ENCODE peak calls at places on chromosomes 16 and 17, in six cellular contexts. X is stomach, P is transverse colon, N is HCT116, U is spleen, Q is breast epithelium. A is an unnamed sample.

GRCh38 chr16:89485701-89486246 is 4.6 kb downstream of the ANKRD11 start:
- DNase-seq in X (no peak), P (no peak), N (no peak), U (no peak), Q (no peak), A (no peak)

GRCh38 chr16:17377360-17378324 is 93.1 kb downstream of the XYLT1 start:
- DNase-seq in X (no peak), P (no peak), N (no peak), U (no peak), Q (no peak), A (no peak)

GRCh38 chr17:74917430-74917829 is 5.6 kb downstream of the USH1G start:
- DNase-seq in X (no peak), P (no peak), N (no peak), U (no peak), Q (no peak), A (no peak)

GRCh38 chr17:44367219-44367618 is 3.6 kb upstream of the FAM171A2 start:
- DNase-seq in X (no peak), P (no peak), N (no peak), U (no peak), Q (no peak), A (no peak)

GRCh38 chr17:28338056-28338768 is 2.7 kb downstream of the TNFAIP1 start:
- DNase-seq in X (no peak), P (no peak), N (no peak), U (no peak), Q (no peak), A (no peak)

GRCh38 chr16:17354121-17354750 is 116.5 kb downstream of the XYLT1 start:
- DNase-seq in X (no peak), P (no peak), N (no peak), U (peak), Q (no peak), A (no peak)

GRCh38 chr17:61131555-61131954 is 268.1 kb upstream of the TBX2 start:
- DNase-seq in X (no peak), P (no peak), N (no peak), U (no peak), Q (no peak), A (no peak)

GRCh38 chr16:85735225-85735722 is 15.6 kb downstream of the C16orf74 start:
- DNase-seq in X (peak), P (peak), N (no peak), U (peak), Q (no peak), A (no peak)

GRCh38 chr17:57518587-57519118 is 226.4 kb downstream of the CCDC182 start:
- DNase-seq in X (no peak), P (no peak), N (no peak), U (no peak), Q (no peak), A (no peak)

GRCh38 chr17:27596106-27596505 is 34.9 kb upstream of the LGALS9 start:
- DNase-seq in X (no peak), P (no peak), N (no peak), U (peak), Q (no peak), A (no peak)

GRCh38 chr16:80804061-80804450 is 342 bp downstream of the CDYL2 start:
- DNase-seq in X (no peak), P (peak), N (no peak), U (peak), Q (no peak), A (no peak)

GRCh38 chr16:1425616-1426370 is 5.1 kb upstream of the PERCC1 start:
- DNase-seq in X (no peak), P (no peak), N (no peak), U (no peak), Q (no peak), A (no peak)

GRCh38 chr17:40886090-40886489 is 1.0 kb upstream of the KRT20 start:
- DNase-seq in X (no peak), P (no peak), N (no peak), U (no peak), Q (no peak), A (no peak)

GRCh38 chr16:25151996-25152395 is 40.5 kb downstream of the LCMT1 start:
- DNase-seq in X (no peak), P (no peak), N (peak), U (no peak), Q (no peak), A (no peak)

GRCh38 chr17:14840616-14841231 is 424.4 kb downstream of the PMP22 start:
- DNase-seq in X (no peak), P (no peak), N (no peak), U (no peak), Q (no peak), A (no peak)

GRCh38 chr16:85087899-85088569 is 24.2 kb downstream of the CIBAR2 start:
- DNase-seq in X (no peak), P (no peak), N (no peak), U (no peak), Q (no peak), A (no peak)

GRCh38 chr16:68055395-68055794 is 29.8 kb upstream of the NFATC3 start:
- DNase-seq in X (no peak), P (no peak), N (no peak), U (no peak), Q (no peak), A (no peak)

GRCh38 chr16:50229149-50229726 is 37.1 kb upstream of the ADCY7 start:
- DNase-seq in X (no peak), P (no peak), N (no peak), U (no peak), Q (no peak), A (no peak)

GRCh38 chr16:23934610-23935009 is 98.8 kb downstream of the PRKCB start:
- DNase-seq in X (no peak), P (no peak), N (no peak), U (no peak), Q (no peak), A (no peak)

GRCh38 chr17:40499551-40500189 is 1.8 kb downstream of the TNS4 start:
- DNase-seq in X (peak), P (peak), N (no peak), U (no peak), Q (peak), A (no peak)

GRCh38 chr16:62036101-62036806 is at the start of gene CDH8:
- DNase-seq in X (no peak), P (no peak), N (no peak), U (peak), Q (no peak), A (no peak)

GRCh38 chr17:65163990-65164495 is 26.9 kb downstream of the RGS9 start:
- DNase-seq in X (peak), P (peak), N (peak), U (peak), Q (no peak), A (no peak)

GRCh38 chr17:27492470-27492869 is 36.2 kb downstream of the KSR1 start:
- DNase-seq in X (no peak), P (no peak), N (no peak), U (peak), Q (no peak), A (no peak)

GRCh38 chr16:1972490-1972877 is 631 bp downstream of the TBL3 start:
- DNase-seq in X (no peak), P (peak), N (no peak), U (no peak), Q (no peak), A (no peak)

DNA sequence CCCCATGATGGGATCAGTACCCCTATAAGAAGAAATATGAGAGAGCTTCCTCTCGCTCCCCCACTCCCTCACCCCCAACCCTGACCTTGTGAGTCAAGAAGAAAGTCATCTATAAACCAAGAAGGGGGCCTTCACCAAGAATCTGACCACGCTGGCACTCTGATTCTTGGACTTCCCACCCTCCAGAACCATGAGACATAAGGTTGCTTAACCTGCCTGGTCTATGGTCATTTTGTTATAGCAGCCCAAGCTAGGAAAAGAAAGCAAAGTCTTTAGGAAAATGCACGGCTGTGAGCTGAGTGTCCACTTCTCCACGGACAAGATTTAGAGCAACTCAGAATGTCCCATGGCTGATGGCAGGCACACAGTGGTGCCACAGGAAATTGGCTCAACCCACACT is 333.5 kb downstream of the SOX9 start:
- DNase-seq in X (no peak), P (no peak), N (no peak), U (peak), Q (no peak), A (no peak)
- TF ChIP-seq POLR2AphosphoS5 in X (no peak), P (no peak), N (no peak), U (no peak), Q (no peak), A (no peak)

GRCh38 chr16:10990378-10990777 is 46.0 kb downstream of the CLEC16A start:
- DNase-seq in X (no peak), P (no peak), N (no peak), U (no peak), Q (no peak), A (no peak)

GRCh38 chr16:10989494-10989893 is 45.1 kb downstream of the CLEC16A start:
- DNase-seq in X (no peak), P (no peak), N (no peak), U (no peak), Q (no peak), A (no peak)

GRCh38 chr16:10988879-10989278 is 44.5 kb downstream of the CLEC16A start:
- DNase-seq in X (no peak), P (no peak), N (no peak), U (no peak), Q (no peak), A (no peak)

GRCh38 chr16:10987361-10988163 is 43.2 kb downstream of the CLEC16A start:
- DNase-seq in X (no peak), P (no peak), N (no peak), U (no peak), Q (no peak), A (no peak)

DNA sequence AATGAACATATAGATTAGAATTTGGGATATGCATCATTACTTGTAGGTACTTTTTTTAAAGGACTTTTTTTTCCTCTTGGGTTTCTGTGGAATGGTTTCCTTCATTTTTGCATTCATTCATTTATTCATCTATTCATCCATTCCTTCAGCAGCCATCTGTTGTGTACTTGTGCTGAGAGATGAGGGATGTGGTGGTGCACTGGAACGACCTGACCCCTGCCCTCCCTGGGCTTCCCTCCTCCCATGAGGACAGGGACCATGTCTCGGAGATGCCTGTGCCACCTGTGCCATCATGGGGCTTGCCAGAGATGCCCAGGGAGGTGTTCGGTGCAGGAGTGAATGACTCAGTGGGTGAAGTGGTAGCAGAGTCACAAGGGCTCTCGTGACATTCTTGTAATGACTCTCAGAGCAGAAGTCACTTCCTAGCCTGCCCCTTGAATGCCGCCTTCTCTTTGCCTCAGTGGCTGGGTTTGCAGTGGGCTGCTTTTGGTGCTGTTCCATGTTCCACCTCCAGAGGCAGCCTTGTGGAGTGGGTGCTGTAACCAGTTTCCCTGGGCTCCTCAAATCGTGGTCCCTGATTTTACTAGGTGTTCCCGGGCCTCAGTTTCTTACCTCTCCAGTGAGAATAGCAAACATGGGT is 43.9 kb downstream of the CLEC16A start:
- DNase-seq in X (no peak), P (no peak), N (no peak), U (no peak), Q (no peak), A (no peak)
- TF ChIP-seq CTCF in X (no peak), P (peak), N (no peak), U (peak), Q (no peak), A (no peak)

GRCh38 chr17:78766743-78767294 is 15.3 kb downstream of the CYTH1 start:
- DNase-seq in X (no peak), P (no peak), N (no peak), U (no peak), Q (no peak), A (no peak)
- TF ChIP-seq POLR2AphosphoS5 in X (no peak), P (no peak), N (no peak), U (no peak), Q (no peak), A (no peak)

DNA sequence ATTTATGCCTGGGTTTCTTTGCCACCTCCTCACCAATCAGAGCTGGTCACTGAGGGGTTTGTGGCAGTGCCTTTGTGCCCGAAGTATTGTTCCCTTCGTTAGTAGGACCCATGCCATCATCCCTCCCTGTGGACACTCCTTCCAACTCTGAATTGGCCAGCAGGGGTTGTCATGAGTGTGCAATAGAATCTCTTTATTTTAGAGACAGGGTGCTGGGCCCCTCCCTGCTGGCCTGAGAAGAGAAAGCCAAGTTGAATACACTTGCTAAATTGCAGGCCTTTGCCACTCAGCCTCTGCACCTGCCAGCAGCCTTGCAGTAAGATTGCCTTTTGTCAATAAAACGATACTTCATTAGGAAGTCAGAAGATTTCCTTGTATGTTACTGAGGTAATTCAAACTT is 40.7 kb upstream of the SLC12A3 start:
- DNase-seq in X (peak), P (peak), N (no peak), U (no peak), Q (no peak), A (no peak)
- TF ChIP-seq CTCF in X (no peak), P (no peak), N (no peak), U (no peak), Q (no peak), A (no peak)

GRCh38 chr17:48555183-48555615 is 10.3 kb upstream of the HOXB2 start:
- DNase-seq in X (no peak), P (no peak), N (no peak), U (no peak), Q (no peak), A (no peak)
- TF ChIP-seq POLR2AphosphoS5 in X (no peak), P (no peak), N (no peak), U (no peak), Q (no peak), A (no peak)

DNA sequence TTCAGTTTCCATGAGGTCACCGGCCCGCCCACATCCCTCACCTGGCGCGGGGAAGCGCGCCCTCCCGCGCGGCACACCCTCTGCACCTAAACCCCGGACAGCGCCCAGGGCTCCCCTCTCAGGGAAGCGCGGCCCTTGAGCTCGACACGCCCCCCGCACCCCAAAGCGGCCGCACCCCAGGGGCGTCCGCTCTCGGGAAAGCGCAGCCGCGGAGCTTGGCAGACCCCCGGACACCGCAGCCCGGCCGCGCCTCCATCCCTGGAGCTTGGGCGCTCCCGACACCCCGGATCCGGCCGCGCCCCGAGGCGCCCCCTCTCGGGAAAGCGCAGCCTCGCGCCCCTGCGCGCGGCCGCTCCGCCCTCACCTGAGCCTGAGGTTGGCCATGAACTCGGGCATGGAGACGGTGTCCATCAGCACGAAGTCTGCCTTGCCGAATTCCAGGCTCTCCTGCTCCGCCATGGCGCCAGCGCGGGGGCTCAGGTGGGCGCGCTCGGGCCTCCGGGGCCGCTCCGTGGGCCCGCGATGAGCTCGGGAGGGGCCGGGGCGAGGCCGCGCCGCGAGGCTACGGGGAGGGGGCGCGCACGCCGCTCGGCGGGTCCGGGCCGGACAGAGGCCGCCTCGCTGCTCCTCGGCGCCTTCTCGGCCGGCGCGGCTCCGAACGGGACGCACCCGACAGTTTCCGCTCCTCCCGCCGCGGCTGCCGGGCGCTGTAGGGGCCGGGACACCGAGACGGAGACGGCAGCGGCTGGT is at the start of gene MYO1D:
- DNase-seq in X (peak), P (peak), N (peak), U (peak), Q (peak), A (no peak)
- TF ChIP-seq CTCF in X (no peak), P (peak), N (no peak), U (no peak), Q (peak), A (no peak)

GRCh38 chr17:73255671-73256181 is 6.0 kb downstream of the CPSF4L start:
- DNase-seq in X (peak), P (peak), N (peak), U (peak), Q (no peak), A (no peak)
- TF ChIP-seq POLR2AphosphoS5 in X (no peak), P (no peak), N (no peak), U (peak), Q (peak), A (peak)

GRCh38 chr17:52297230-52298010 is 138.9 kb upstream of the CA10 start:
- DNase-seq in X (no peak), P (no peak), N (no peak), U (no peak), Q (no peak), A (no peak)
- TF ChIP-seq CTCF in X (no peak), P (no peak), N (no peak), U (no peak), Q (no peak), A (no peak)

A was measured in vagina.